ENCODE peak calls at places on chromosomes 11 and 22, in nine cellular contexts. One of them, this sample, is unnamed.

GRCh38 chr11:118608268-118609214 is 1.1 kb downstream of the PHLDB1 start:
- DNase-seq in BE2C: peak; percentile 46
- DNase-seq in heart right ventricle: peak; percentile 79
- DNase-seq in cardiac muscle cell: peak; percentile 51
- DNase-seq in left ventricle myocardium inferior: peak; percentile 79
- DNase-seq in thoracic aorta: no peak
- DNase-seq in CD4-positive, CD25-positive, alpha-beta regulatory T cell: peak; percentile 89
- DNase-seq in RWPE2: no peak
- DNase-seq in H1: no peak
- DNase-seq in this sample: no peak

GRCh38 chr11:13114566-13115465 is 105.7 kb downstream of the RASSF10 start:
- DNase-seq in RWPE2: no peak
- DNase-seq in heart right ventricle: no peak
- DNase-seq in H1: no peak
- DNase-seq in thoracic aorta: no peak
- DNase-seq in BE2C: peak; percentile 39
- DNase-seq in CD4-positive, CD25-positive, alpha-beta regulatory T cell: no peak
- DNase-seq in cardiac muscle cell: peak; percentile 49
- DNase-seq in left ventricle myocardium inferior: no peak
- DNase-seq in this sample: no peak

GRCh38 chr22:17214416-17215043 is 4.7 kb downstream of the ADA2 start:
- DNase-seq in left ventricle myocardium inferior: no peak
- DNase-seq in H1: no peak
- DNase-seq in cardiac muscle cell: no peak
- DNase-seq in CD4-positive, CD25-positive, alpha-beta regulatory T cell: no peak
- DNase-seq in heart right ventricle: no peak
- DNase-seq in BE2C: no peak
- DNase-seq in thoracic aorta: no peak
- DNase-seq in RWPE2: no peak
- DNase-seq in this sample: no peak

GRCh38 chr11:70145841-70146240 is 57.3 kb upstream of the FADD start:
- DNase-seq in BE2C: no peak
- DNase-seq in H1: no peak
- DNase-seq in cardiac muscle cell: no peak
- DNase-seq in heart right ventricle: no peak
- DNase-seq in left ventricle myocardium inferior: no peak
- DNase-seq in CD4-positive, CD25-positive, alpha-beta regulatory T cell: no peak
- DNase-seq in thoracic aorta: no peak
- DNase-seq in RWPE2: no peak
- DNase-seq in this sample: no peak

GRCh38 chr11:47148903-47149535 is 27.7 kb downstream of the ARFGAP2 start:
- DNase-seq in heart right ventricle: no peak
- DNase-seq in RWPE2: no peak
- DNase-seq in cardiac muscle cell: no peak
- DNase-seq in thoracic aorta: no peak
- DNase-seq in H1: no peak
- DNase-seq in CD4-positive, CD25-positive, alpha-beta regulatory T cell: no peak
- DNase-seq in BE2C: peak; percentile 19
- DNase-seq in left ventricle myocardium inferior: peak; percentile 26
- DNase-seq in this sample: no peak

GRCh38 chr11:33598426-33599069 is 102.1 kb downstream of the C11orf91 start:
- DNase-seq in cardiac muscle cell: peak; percentile 3
- DNase-seq in thoracic aorta: no peak
- DNase-seq in heart right ventricle: no peak
- DNase-seq in CD4-positive, CD25-positive, alpha-beta regulatory T cell: no peak
- DNase-seq in H1: no peak
- DNase-seq in BE2C: no peak
- DNase-seq in RWPE2: no peak
- DNase-seq in left ventricle myocardium inferior: no peak
- DNase-seq in this sample: no peak

GRCh38 chr11:92332986-92333385 is 108.4 kb downstream of the FAT3 start:
- DNase-seq in cardiac muscle cell: no peak
- DNase-seq in CD4-positive, CD25-positive, alpha-beta regulatory T cell: no peak
- DNase-seq in BE2C: no peak
- DNase-seq in RWPE2: no peak
- DNase-seq in H1: no peak
- DNase-seq in heart right ventricle: no peak
- DNase-seq in left ventricle myocardium inferior: no peak
- DNase-seq in thoracic aorta: no peak
- DNase-seq in this sample: peak; percentile 41

GRCh38 chr11:92978226-92979111 is 9.0 kb downstream of the MTNR1B start:
- DNase-seq in H1: no peak
- DNase-seq in CD4-positive, CD25-positive, alpha-beta regulatory T cell: no peak
- DNase-seq in RWPE2: no peak
- DNase-seq in BE2C: peak; percentile 79
- DNase-seq in heart right ventricle: peak; percentile 6
- DNase-seq in cardiac muscle cell: no peak
- DNase-seq in left ventricle myocardium inferior: peak; percentile 28
- DNase-seq in thoracic aorta: no peak
- DNase-seq in this sample: no peak

GRCh38 chr22:21697866-21698265 is 32.1 kb downstream of the PPIL2 start:
- DNase-seq in cardiac muscle cell: no peak
- DNase-seq in RWPE2: no peak
- DNase-seq in left ventricle myocardium inferior: no peak
- DNase-seq in heart right ventricle: no peak
- DNase-seq in CD4-positive, CD25-positive, alpha-beta regulatory T cell: no peak
- DNase-seq in thoracic aorta: no peak
- DNase-seq in H1: no peak
- DNase-seq in BE2C: no peak
- DNase-seq in this sample: peak; percentile 34

GRCh38 chr22:21697021-21697771 is 31.4 kb downstream of the PPIL2 start:
- DNase-seq in thoracic aorta: no peak
- DNase-seq in CD4-positive, CD25-positive, alpha-beta regulatory T cell: no peak
- DNase-seq in left ventricle myocardium inferior: no peak
- DNase-seq in BE2C: no peak
- DNase-seq in H1: no peak
- DNase-seq in RWPE2: no peak
- DNase-seq in heart right ventricle: no peak
- DNase-seq in cardiac muscle cell: no peak
- DNase-seq in this sample: no peak

GRCh38 chr22:21700822-21701221 is 34.8 kb downstream of the YPEL1 start:
- DNase-seq in CD4-positive, CD25-positive, alpha-beta regulatory T cell: no peak
- DNase-seq in BE2C: no peak
- DNase-seq in cardiac muscle cell: no peak
- DNase-seq in left ventricle myocardium inferior: no peak
- DNase-seq in thoracic aorta: no peak
- DNase-seq in heart right ventricle: no peak
- DNase-seq in RWPE2: no peak
- DNase-seq in H1: no peak
- DNase-seq in this sample: no peak

GRCh38 chr22:21699643-21700042 is 33.8 kb downstream of the PPIL2 start:
- DNase-seq in heart right ventricle: no peak
- DNase-seq in thoracic aorta: no peak
- DNase-seq in cardiac muscle cell: no peak
- DNase-seq in BE2C: no peak
- DNase-seq in RWPE2: no peak
- DNase-seq in H1: no peak
- DNase-seq in CD4-positive, CD25-positive, alpha-beta regulatory T cell: no peak
- DNase-seq in left ventricle myocardium inferior: no peak
- DNase-seq in this sample: no peak

DNA sequence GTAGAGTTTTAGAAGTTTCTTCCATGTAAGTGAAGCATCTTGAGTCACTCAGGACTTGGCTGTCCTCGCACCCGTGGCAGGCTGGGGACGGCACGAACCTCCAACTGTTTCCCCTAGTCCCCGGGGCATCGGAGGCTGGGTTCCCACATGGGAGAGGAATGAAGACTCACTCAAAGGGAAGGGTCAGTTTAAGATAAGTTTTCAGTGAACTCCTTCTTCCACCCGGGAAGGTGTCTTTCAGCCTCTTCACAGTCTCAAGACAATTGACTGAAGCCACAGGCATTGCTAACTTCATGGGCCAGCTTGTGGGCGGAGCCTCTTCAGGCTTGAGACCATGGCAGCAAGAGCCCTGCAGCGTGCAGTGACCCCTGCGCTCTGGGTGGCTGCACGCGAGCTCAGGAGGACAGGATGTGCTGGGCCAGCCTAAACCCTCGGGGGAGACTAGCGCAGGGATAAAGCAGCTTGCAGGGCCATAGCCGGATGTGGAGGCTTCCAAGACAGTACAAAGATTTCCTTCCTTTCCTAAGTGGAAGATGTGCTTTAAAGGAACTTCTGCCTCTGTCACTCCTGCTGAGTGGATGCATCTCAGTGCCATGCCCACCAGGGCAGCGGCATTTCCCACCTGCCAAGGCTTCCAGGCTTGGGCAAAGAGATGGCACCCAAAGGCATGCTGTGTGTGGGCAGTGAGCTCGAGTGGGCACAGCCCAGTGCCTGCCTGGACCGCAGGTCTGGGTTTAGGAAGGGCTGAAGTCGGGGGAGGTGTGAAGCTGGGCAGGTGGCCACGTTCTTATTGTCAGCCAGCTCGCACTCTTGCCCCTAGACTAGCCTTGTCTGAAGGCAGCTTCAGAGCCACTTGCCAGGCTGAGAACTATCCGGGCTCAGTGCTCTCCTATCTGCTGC is 32.9 kb downstream of the PPIL2 start:
- DNase-seq in thoracic aorta: no peak
- DNase-seq in left ventricle myocardium inferior: peak; percentile 70
- DNase-seq in cardiac muscle cell: no peak
- DNase-seq in BE2C: peak; percentile 44
- DNase-seq in CD4-positive, CD25-positive, alpha-beta regulatory T cell: no peak
- DNase-seq in RWPE2: no peak
- DNase-seq in heart right ventricle: peak; percentile 48
- DNase-seq in H1: no peak
- DNase-seq in this sample: peak; percentile 27
- H3K36me3 ChIP-seq in thoracic aorta: peaks cover 22% of the 10 kb centered on the region
- H3K36me3 ChIP-seq in left ventricle myocardium inferior: peaks cover 58% of the 10 kb centered on the region
- H3K36me3 ChIP-seq in cardiac muscle cell: peaks cover 3% of the 10 kb centered on the region
- H3K36me3 ChIP-seq in BE2C: peaks cover 27% of the 10 kb centered on the region
- H3K36me3 ChIP-seq in CD4-positive, CD25-positive, alpha-beta regulatory T cell: peaks cover 47% of the 10 kb centered on the region
- H3K36me3 ChIP-seq in RWPE2: peaks cover 6% of the 10 kb centered on the region
- H3K36me3 ChIP-seq in heart right ventricle: peaks cover 75% of the 10 kb centered on the region
- H3K36me3 ChIP-seq in H1: peaks cover 21% of the 10 kb centered on the region
- H3K36me3 ChIP-seq in this sample: peaks cover 20% of the 10 kb centered on the region

GRCh38 chr22:42365337-42365865 is 66.8 kb downstream of the NFAM1 start:
- DNase-seq in H1: no peak
- DNase-seq in BE2C: peak; percentile 81
- DNase-seq in cardiac muscle cell: peak; percentile 36
- DNase-seq in CD4-positive, CD25-positive, alpha-beta regulatory T cell: no peak
- DNase-seq in heart right ventricle: no peak
- DNase-seq in thoracic aorta: no peak
- DNase-seq in RWPE2: no peak
- DNase-seq in left ventricle myocardium inferior: no peak
- DNase-seq in this sample: no peak
- H3K4me3 ChIP-seq in H1: peak overlapping the region; percentile 78
- H3K4me3 ChIP-seq in BE2C: peak overlapping the region; percentile 43
- H3K4me3 ChIP-seq in cardiac muscle cell: no peak overlapping the region
- H3K4me3 ChIP-seq in CD4-positive, CD25-positive, alpha-beta regulatory T cell: no peak overlapping the region
- H3K4me3 ChIP-seq in heart right ventricle: no peak overlapping the region
- H3K4me3 ChIP-seq in thoracic aorta: peak overlapping the region; percentile 41
- H3K4me3 ChIP-seq in RWPE2: no peak overlapping the region
- H3K4me3 ChIP-seq in left ventricle myocardium inferior: peak overlapping the region; percentile 33
- H3K4me3 ChIP-seq in this sample: no peak overlapping the region

GRCh38 chr11:60934091-60934789 is 10.0 kb downstream of the TMEM132A start:
- DNase-seq in heart right ventricle: no peak
- DNase-seq in cardiac muscle cell: no peak
- DNase-seq in left ventricle myocardium inferior: no peak
- DNase-seq in CD4-positive, CD25-positive, alpha-beta regulatory T cell: no peak
- DNase-seq in RWPE2: no peak
- DNase-seq in thoracic aorta: no peak
- DNase-seq in BE2C: no peak
- DNase-seq in H1: no peak
- DNase-seq in this sample: no peak

GRCh38 chr11:60933416-60933815 is 9.2 kb downstream of the TMEM132A start:
- DNase-seq in H1: no peak
- DNase-seq in left ventricle myocardium inferior: no peak
- DNase-seq in RWPE2: no peak
- DNase-seq in CD4-positive, CD25-positive, alpha-beta regulatory T cell: no peak
- DNase-seq in heart right ventricle: no peak
- DNase-seq in thoracic aorta: no peak
- DNase-seq in BE2C: no peak
- DNase-seq in cardiac muscle cell: no peak
- DNase-seq in this sample: no peak

GRCh38 chr11:60931897-60932296 is 7.6 kb downstream of the TMEM132A start:
- DNase-seq in left ventricle myocardium inferior: no peak
- DNase-seq in RWPE2: no peak
- DNase-seq in thoracic aorta: no peak
- DNase-seq in BE2C: no peak
- DNase-seq in cardiac muscle cell: no peak
- DNase-seq in H1: no peak
- DNase-seq in heart right ventricle: no peak
- DNase-seq in CD4-positive, CD25-positive, alpha-beta regulatory T cell: no peak
- DNase-seq in this sample: no peak

GRCh38 chr11:60934790-60935605 is 10.7 kb downstream of the TMEM132A start:
- DNase-seq in thoracic aorta: no peak
- DNase-seq in heart right ventricle: no peak
- DNase-seq in RWPE2: no peak
- DNase-seq in cardiac muscle cell: no peak
- DNase-seq in left ventricle myocardium inferior: no peak
- DNase-seq in BE2C: no peak
- DNase-seq in H1: no peak
- DNase-seq in CD4-positive, CD25-positive, alpha-beta regulatory T cell: no peak
- DNase-seq in this sample: no peak

GRCh38 chr11:60932605-60933346 is 8.5 kb downstream of the TMEM132A start:
- DNase-seq in thoracic aorta: no peak
- DNase-seq in H1: no peak
- DNase-seq in left ventricle myocardium inferior: no peak
- DNase-seq in BE2C: no peak
- DNase-seq in heart right ventricle: no peak
- DNase-seq in CD4-positive, CD25-positive, alpha-beta regulatory T cell: no peak
- DNase-seq in cardiac muscle cell: no peak
- DNase-seq in RWPE2: no peak
- DNase-seq in this sample: no peak
- H3K36me3 ChIP-seq in thoracic aorta: no peaks in the 10 kb centered on the region
- H3K36me3 ChIP-seq in H1: peaks cover 33% of the 10 kb centered on the region
- H3K36me3 ChIP-seq in left ventricle myocardium inferior: peaks cover 6% of the 10 kb centered on the region
- H3K36me3 ChIP-seq in BE2C: peaks cover 13% of the 10 kb centered on the region
- H3K36me3 ChIP-seq in heart right ventricle: peaks cover 32% of the 10 kb centered on the region
- H3K36me3 ChIP-seq in CD4-positive, CD25-positive, alpha-beta regulatory T cell: no peaks in the 10 kb centered on the region
- H3K36me3 ChIP-seq in cardiac muscle cell: peaks cover 37% of the 10 kb centered on the region
- H3K36me3 ChIP-seq in RWPE2: peaks cover 12% of the 10 kb centered on the region
- H3K36me3 ChIP-seq in this sample: peaks cover 12% of the 10 kb centered on the region

DNA sequence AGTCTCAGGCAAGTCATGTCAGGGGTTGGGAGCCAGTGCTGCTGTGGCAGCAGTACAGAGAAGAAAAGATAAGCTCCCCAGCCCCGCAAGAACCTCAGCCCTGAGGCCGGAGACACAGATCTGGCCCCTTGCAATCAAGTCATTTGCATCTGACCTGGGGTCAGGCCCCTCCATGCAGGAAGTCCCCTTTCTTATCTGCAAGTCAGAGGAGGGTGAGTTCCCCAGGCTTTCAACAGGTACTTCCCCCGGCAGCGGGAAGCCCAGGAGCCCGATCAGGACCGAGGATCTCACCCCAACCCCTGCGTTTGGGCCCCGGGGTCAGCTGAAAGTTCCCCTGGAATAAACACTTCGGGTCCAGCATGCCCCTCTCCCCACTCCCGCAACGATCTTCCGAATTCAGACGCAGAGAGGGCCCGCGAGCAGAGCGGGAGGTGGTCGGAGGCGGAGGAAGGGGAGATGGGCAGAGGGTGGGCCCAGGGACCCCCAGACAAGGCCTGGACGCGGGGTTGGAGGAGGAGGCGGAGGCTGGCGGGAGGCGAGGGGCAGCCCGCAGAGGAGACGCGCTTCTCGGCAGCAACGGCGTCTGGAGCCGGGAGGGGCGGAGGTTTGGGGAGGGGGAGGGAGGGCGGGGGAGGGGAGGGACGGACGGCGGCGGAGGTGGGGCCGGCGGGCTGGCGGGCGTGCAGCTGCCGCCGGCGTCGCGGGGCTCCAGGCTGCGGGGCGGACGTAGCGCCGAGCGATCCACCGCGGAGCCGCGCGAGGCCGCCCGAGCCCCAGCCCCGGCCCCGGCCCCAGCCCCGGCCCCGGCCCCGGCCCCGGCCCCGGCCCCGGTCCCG is at the start of gene TSPAN18:
- DNase-seq in RWPE2: no peak
- DNase-seq in CD4-positive, CD25-positive, alpha-beta regulatory T cell: peak; percentile 28
- DNase-seq in thoracic aorta: no peak
- DNase-seq in left ventricle myocardium inferior: peak; percentile 31
- DNase-seq in heart right ventricle: peak; percentile 32
- DNase-seq in BE2C: peak; percentile 29
- DNase-seq in cardiac muscle cell: peak; percentile 75
- DNase-seq in H1: peak; percentile 58
- DNase-seq in this sample: no peak
- H3K4me3 ChIP-seq in RWPE2: peak within 1 kb of the TSS; percentile 48
- H3K4me3 ChIP-seq in CD4-positive, CD25-positive, alpha-beta regulatory T cell: peak within 1 kb of the TSS; percentile 26
- H3K4me3 ChIP-seq in thoracic aorta: peak within 1 kb of the TSS; percentile 86
- H3K4me3 ChIP-seq in left ventricle myocardium inferior: peak within 1 kb of the TSS; percentile 96
- H3K4me3 ChIP-seq in heart right ventricle: peak within 1 kb of the TSS; percentile 85
- H3K4me3 ChIP-seq in BE2C: peak within 1 kb of the TSS; percentile 70
- H3K4me3 ChIP-seq in cardiac muscle cell: peak within 1 kb of the TSS; percentile 99
- H3K4me3 ChIP-seq in H1: peak within 1 kb of the TSS; percentile 84
- H3K4me3 ChIP-seq in this sample: peak within 1 kb of the TSS; percentile 35

This sample was measured in BJ.